ENCODE peak calls at places on chromosomes 2 and 18, in seven cellular contexts. C is GM23338, F is uterus, G is mammary epithelial cell, S is DND-41, V is upper lobe of left lung, O is left lung. X is an unnamed sample. For H3K4me1, the result is how much of the 10 kb centered on the place peaks cover.

GRCh38 chr2:144695661-144696060 is 175.7 kb upstream of the ZEB2 start:
- DNase-seq in O (no peak), F (no peak), G (no peak), S (no peak), V (no peak), C (no peak), X (no peak)

GRCh38 chr2:151518802-151519201 is 109.1 kb downstream of the RIF1 start:
- DNase-seq in F (no peak), V (no peak), S (no peak), C (no peak), G (no peak), O (no peak), X (no peak)

GRCh38 chr2:27123302-27124150 is at the start of gene ABHD1:
- DNase-seq in F (peak), C (peak), V (peak), O (peak), S (no peak), G (no peak), X (peak)

GRCh38 chr18:8705280-8705940 is at the start of gene MTCL1:
- DNase-seq in C (peak), O (peak), G (peak), V (peak), F (no peak), S (no peak), X (peak)

GRCh38 chr2:130853391-130853790 is 16.7 kb downstream of the ARHGEF4 start:
- DNase-seq in C (no peak), O (no peak), F (no peak), V (no peak), S (no peak), G (no peak), X (no peak)

GRCh38 chr2:98252394-98252793 is 93.9 kb upstream of the CNGA3 start:
- DNase-seq in V (no peak), C (no peak), F (no peak), O (no peak), S (peak), G (no peak), X (no peak)

GRCh38 chr2:147663153-147663961 is 181.5 kb upstream of the ACVR2A start:
- DNase-seq in V (no peak), F (no peak), S (peak), C (no peak), G (no peak), O (no peak), X (no peak)

GRCh38 chr2:86510436-86510933 is 52.8 kb downstream of the CHMP3 start:
- DNase-seq in V (no peak), C (no peak), O (no peak), G (no peak), F (no peak), S (no peak), X (no peak)

GRCh38 chr2:240462704-240463273 is 27.3 kb downstream of the GPC1 start:
- DNase-seq in V (no peak), O (peak), F (no peak), G (no peak), C (no peak), S (no peak), X (peak)

GRCh38 chr2:104944495-104944894 is 90.6 kb downstream of the POU3F3 start:
- DNase-seq in O (no peak), S (no peak), G (no peak), F (no peak), V (no peak), C (peak), X (no peak)

GRCh38 chr2:137957033-137957432 is 7.2 kb upstream of the HNMT start:
- DNase-seq in F (no peak), S (no peak), O (no peak), V (no peak), C (no peak), G (peak), X (no peak)

GRCh38 chr2:27866237-27866636 is 23.9 kb downstream of the RBKS start:
- DNase-seq in O (no peak), S (no peak), G (no peak), V (no peak), F (no peak), C (no peak), X (no peak)

GRCh38 chr18:56565059-56565458 is 73.3 kb downstream of the TXNL1 start:
- DNase-seq in S (no peak), V (no peak), O (no peak), F (no peak), G (no peak), C (no peak), X (no peak)

GRCh38 chr18:56562479-56562878 is 75.9 kb downstream of the TXNL1 start:
- DNase-seq in V (no peak), O (no peak), G (no peak), F (no peak), S (no peak), C (no peak), X (no peak)

GRCh38 chr18:56565596-56566355 is 72.6 kb downstream of the TXNL1 start:
- DNase-seq in V (no peak), S (no peak), O (no peak), G (no peak), F (peak), C (no peak), X (no peak)

GRCh38 chr18:56560992-56561391 is 77.4 kb downstream of the TXNL1 start:
- DNase-seq in C (no peak), F (no peak), S (no peak), G (no peak), V (no peak), O (no peak), X (no peak)

DNA sequence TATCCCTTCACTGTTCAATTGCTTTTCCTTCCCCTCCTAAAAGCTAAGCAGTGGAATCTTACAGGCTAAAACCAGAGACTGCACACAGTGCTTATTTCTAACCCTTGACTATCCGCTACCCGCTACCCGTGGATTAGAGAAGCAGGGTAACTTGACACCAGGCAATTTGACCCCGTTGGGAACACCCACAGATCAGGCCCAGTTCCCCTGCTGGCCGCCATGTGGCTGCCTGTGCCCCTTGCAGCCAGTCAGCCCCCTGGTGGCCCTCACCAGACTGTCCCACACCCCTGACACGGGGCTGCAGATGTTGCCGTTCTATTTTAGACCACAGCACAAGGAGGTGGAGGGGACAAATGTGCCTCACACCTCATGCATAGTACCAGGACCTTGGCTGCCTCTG is 74.8 kb downstream of the TXNL1 start:
- DNase-seq in C (peak), G (no peak), V (no peak), O (peak), S (no peak), F (no peak), X (no peak)
- H3K4me1 ChIP-seq in C (under half), G (under half), V (under half), O (under half), S (under half), F (under half), X (under half)

DNA sequence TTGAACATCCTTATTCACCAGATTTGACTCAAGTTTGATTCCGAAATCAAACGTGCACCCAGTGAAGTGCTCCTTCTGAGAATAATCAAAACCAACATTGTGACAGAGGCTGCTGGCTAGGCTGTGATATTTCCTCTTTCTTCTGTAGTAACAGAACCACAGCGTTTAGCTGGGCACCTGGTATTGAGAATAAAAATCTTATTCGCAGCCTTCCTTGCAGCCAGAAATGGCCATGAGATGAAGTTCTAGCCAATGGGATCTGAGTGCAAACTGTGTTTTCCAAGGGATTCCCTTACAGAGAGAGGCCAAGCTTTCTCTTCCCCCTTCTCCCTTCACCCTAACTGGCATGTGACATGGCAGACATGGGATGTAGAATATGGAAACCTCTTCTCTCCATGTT is 51.7 kb downstream of the TMEM163 start:
- DNase-seq in F (no peak), V (no peak), O (no peak), S (no peak), C (no peak), G (no peak), X (no peak)
- H3K4me1 ChIP-seq in F (under half), V (under half), O (under half), S (half or more), C (under half), G (under half), X (under half)

GRCh38 chr2:237407734-237408133 is 6.2 kb downstream of the COL6A3 start:
- DNase-seq in V (no peak), S (no peak), C (no peak), F (no peak), G (no peak), O (no peak), X (no peak)

GRCh38 chr2:237405006-237405559 is 8.9 kb downstream of the COL6A3 start:
- DNase-seq in F (no peak), S (no peak), O (no peak), V (no peak), G (no peak), C (no peak), X (no peak)

GRCh38 chr2:237403024-237403882 is 10.7 kb downstream of the COL6A3 start:
- DNase-seq in V (no peak), S (no peak), G (no peak), F (peak), O (no peak), C (no peak), X (no peak)

GRCh38 chr2:237405605-237406004 is 8.4 kb downstream of the COL6A3 start:
- DNase-seq in G (no peak), S (no peak), V (no peak), O (no peak), C (no peak), F (no peak), X (no peak)

DNA sequence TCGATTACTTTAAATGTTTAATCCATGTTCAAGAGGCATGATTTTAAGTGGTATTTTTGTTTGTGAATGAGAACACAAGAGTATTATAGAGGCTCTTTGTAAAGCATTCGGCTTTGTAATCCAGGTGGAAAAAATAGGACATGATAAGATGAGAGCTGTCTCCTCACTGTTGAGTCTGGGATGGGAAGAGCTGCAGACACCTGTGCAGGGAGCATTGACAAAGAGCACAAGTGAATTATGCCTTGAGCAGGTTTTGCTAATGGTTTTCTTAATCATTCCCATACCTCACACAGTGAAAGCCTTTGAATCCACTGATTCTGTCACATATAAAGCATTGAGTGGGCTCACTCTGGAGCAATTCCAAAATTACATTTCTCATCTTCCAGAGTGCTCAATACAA is 9.6 kb downstream of the COL6A3 start:
- DNase-seq in O (no peak), S (no peak), G (no peak), C (no peak), V (no peak), F (no peak), X (no peak)
- H3K4me1 ChIP-seq in O (under half), S (under half), G (under half), C (under half), V (under half), F (under half), X (under half)

GRCh38 chr2:238597638-238598528 is 171.2 kb downstream of the ASB1 start:
- DNase-seq in O (no peak), C (no peak), G (no peak), V (no peak), S (no peak), F (no peak), X (no peak)
- H3K4me1 ChIP-seq in O (under half), C (under half), G (under half), V (under half), S (under half), F (under half), X (under half)

X was measured in thyroid gland.